ENCODE peak calls at places on chromosomes 5 and 9, in seven cellular contexts. One of them, this sample, is unnamed.
A peak's percentile ranks its signal among the peaks of the same experiment; 100 is the strongest.

GRCh38 chr5:151491059-151491458 is 43.7 kb downstream of the SLC36A1 start:
- DNase-seq in skeletal muscle cell: no peak
- DNase-seq in activated T-cell treated with anti-CD3 and anti-CD28 coated beads, Interleukin-2, amount 50 U/mL, for 72 hours: no peak
- DNase-seq in activated CD4-positive, alpha-beta T cell treated with anti-CD3 and anti-CD28 coated beads, Interleukin-2, amount 50 U/mL, for 1 hour: no peak
- DNase-seq in fibroblast of the conjunctiva: no peak
- DNase-seq in stimulated activated CD4-positive, alpha-beta T cell treated with anti-CD3 and anti-CD28 coated beads, Interleukin-2, amount 100 ng/mL, for 24 hours: no peak
- DNase-seq in NCI-H69: no peak
- DNase-seq in this sample: no peak

GRCh38 chr9:78898239-78898638 is 601.3 kb downstream of the PSAT1 start:
- DNase-seq in skeletal muscle cell: no peak
- DNase-seq in NCI-H69: no peak
- DNase-seq in activated CD4-positive, alpha-beta T cell treated with anti-CD3 and anti-CD28 coated beads, Interleukin-2, amount 50 U/mL, for 1 hour: no peak
- DNase-seq in stimulated activated CD4-positive, alpha-beta T cell treated with anti-CD3 and anti-CD28 coated beads, Interleukin-2, amount 100 ng/mL, for 24 hours: no peak
- DNase-seq in fibroblast of the conjunctiva: no peak
- DNase-seq in activated T-cell treated with anti-CD3 and anti-CD28 coated beads, Interleukin-2, amount 50 U/mL, for 72 hours: no peak
- DNase-seq in this sample: no peak

GRCh38 chr9:4508246-4508906 is 18.1 kb downstream of the SLC1A1 start:
- DNase-seq in NCI-H69: no peak
- DNase-seq in activated CD4-positive, alpha-beta T cell treated with anti-CD3 and anti-CD28 coated beads, Interleukin-2, amount 50 U/mL, for 1 hour: no peak
- DNase-seq in skeletal muscle cell: no peak
- DNase-seq in fibroblast of the conjunctiva: no peak
- DNase-seq in activated T-cell treated with anti-CD3 and anti-CD28 coated beads, Interleukin-2, amount 50 U/mL, for 72 hours: no peak
- DNase-seq in stimulated activated CD4-positive, alpha-beta T cell treated with anti-CD3 and anti-CD28 coated beads, Interleukin-2, amount 100 ng/mL, for 24 hours: no peak
- DNase-seq in this sample: no peak

GRCh38 chr9:136028760-136029470 is 66.2 kb downstream of the NACC2 start:
- DNase-seq in stimulated activated CD4-positive, alpha-beta T cell treated with anti-CD3 and anti-CD28 coated beads, Interleukin-2, amount 100 ng/mL, for 24 hours: no peak
- DNase-seq in activated T-cell treated with anti-CD3 and anti-CD28 coated beads, Interleukin-2, amount 50 U/mL, for 72 hours: no peak
- DNase-seq in skeletal muscle cell: no peak
- DNase-seq in NCI-H69: no peak
- DNase-seq in activated CD4-positive, alpha-beta T cell treated with anti-CD3 and anti-CD28 coated beads, Interleukin-2, amount 50 U/mL, for 1 hour: no peak
- DNase-seq in fibroblast of the conjunctiva: no peak
- DNase-seq in this sample: no peak

GRCh38 chr9:99873531-99873930 is 32.9 kb upstream of the STX17 start:
- DNase-seq in activated T-cell treated with anti-CD3 and anti-CD28 coated beads, Interleukin-2, amount 50 U/mL, for 72 hours: no peak
- DNase-seq in activated CD4-positive, alpha-beta T cell treated with anti-CD3 and anti-CD28 coated beads, Interleukin-2, amount 50 U/mL, for 1 hour: no peak
- DNase-seq in skeletal muscle cell: peak; percentile 45
- DNase-seq in NCI-H69: no peak
- DNase-seq in fibroblast of the conjunctiva: no peak
- DNase-seq in stimulated activated CD4-positive, alpha-beta T cell treated with anti-CD3 and anti-CD28 coated beads, Interleukin-2, amount 100 ng/mL, for 24 hours: no peak
- DNase-seq in this sample: peak; percentile 50

GRCh38 chr9:136535070-136535469 is 10.8 kb downstream of the NOTCH1 start:
- DNase-seq in stimulated activated CD4-positive, alpha-beta T cell treated with anti-CD3 and anti-CD28 coated beads, Interleukin-2, amount 100 ng/mL, for 24 hours: no peak
- DNase-seq in skeletal muscle cell: no peak
- DNase-seq in fibroblast of the conjunctiva: no peak
- DNase-seq in activated CD4-positive, alpha-beta T cell treated with anti-CD3 and anti-CD28 coated beads, Interleukin-2, amount 50 U/mL, for 1 hour: no peak
- DNase-seq in activated T-cell treated with anti-CD3 and anti-CD28 coated beads, Interleukin-2, amount 50 U/mL, for 72 hours: no peak
- DNase-seq in NCI-H69: no peak
- DNase-seq in this sample: no peak

GRCh38 chr5:138468966-138469539 is 3.8 kb downstream of the EGR1 start:
- DNase-seq in activated CD4-positive, alpha-beta T cell treated with anti-CD3 and anti-CD28 coated beads, Interleukin-2, amount 50 U/mL, for 1 hour: no peak
- DNase-seq in fibroblast of the conjunctiva: no peak
- DNase-seq in skeletal muscle cell: no peak
- DNase-seq in NCI-H69: no peak
- DNase-seq in stimulated activated CD4-positive, alpha-beta T cell treated with anti-CD3 and anti-CD28 coated beads, Interleukin-2, amount 100 ng/mL, for 24 hours: no peak
- DNase-seq in activated T-cell treated with anti-CD3 and anti-CD28 coated beads, Interleukin-2, amount 50 U/mL, for 72 hours: no peak
- DNase-seq in this sample: peak; percentile 58

GRCh38 chr5:124655943-124656459 is 90.4 kb downstream of the ZNF608 start:
- DNase-seq in activated T-cell treated with anti-CD3 and anti-CD28 coated beads, Interleukin-2, amount 50 U/mL, for 72 hours: no peak
- DNase-seq in NCI-H69: peak; percentile 99
- DNase-seq in activated CD4-positive, alpha-beta T cell treated with anti-CD3 and anti-CD28 coated beads, Interleukin-2, amount 50 U/mL, for 1 hour: no peak
- DNase-seq in fibroblast of the conjunctiva: peak; percentile 70
- DNase-seq in skeletal muscle cell: peak; percentile 71
- DNase-seq in stimulated activated CD4-positive, alpha-beta T cell treated with anti-CD3 and anti-CD28 coated beads, Interleukin-2, amount 100 ng/mL, for 24 hours: no peak
- DNase-seq in this sample: peak; percentile 73

GRCh38 chr9:37266630-37267029 is 146.3 kb downstream of the ZCCHC7 start:
- DNase-seq in NCI-H69: no peak
- DNase-seq in stimulated activated CD4-positive, alpha-beta T cell treated with anti-CD3 and anti-CD28 coated beads, Interleukin-2, amount 100 ng/mL, for 24 hours: no peak
- DNase-seq in activated T-cell treated with anti-CD3 and anti-CD28 coated beads, Interleukin-2, amount 50 U/mL, for 72 hours: no peak
- DNase-seq in fibroblast of the conjunctiva: no peak
- DNase-seq in skeletal muscle cell: no peak
- DNase-seq in activated CD4-positive, alpha-beta T cell treated with anti-CD3 and anti-CD28 coated beads, Interleukin-2, amount 50 U/mL, for 1 hour: no peak
- DNase-seq in this sample: no peak

GRCh38 chr5:113371788-113372196 is 63.0 kb downstream of the TSSK1B start:
- DNase-seq in stimulated activated CD4-positive, alpha-beta T cell treated with anti-CD3 and anti-CD28 coated beads, Interleukin-2, amount 100 ng/mL, for 24 hours: no peak
- DNase-seq in activated CD4-positive, alpha-beta T cell treated with anti-CD3 and anti-CD28 coated beads, Interleukin-2, amount 50 U/mL, for 1 hour: no peak
- DNase-seq in NCI-H69: peak; percentile 12
- DNase-seq in activated T-cell treated with anti-CD3 and anti-CD28 coated beads, Interleukin-2, amount 50 U/mL, for 72 hours: no peak
- DNase-seq in fibroblast of the conjunctiva: no peak
- DNase-seq in skeletal muscle cell: no peak
- DNase-seq in this sample: no peak

GRCh38 chr5:72653586-72653985 is 146.4 kb upstream of the ZNF366 start:
- DNase-seq in fibroblast of the conjunctiva: no peak
- DNase-seq in activated T-cell treated with anti-CD3 and anti-CD28 coated beads, Interleukin-2, amount 50 U/mL, for 72 hours: no peak
- DNase-seq in NCI-H69: no peak
- DNase-seq in stimulated activated CD4-positive, alpha-beta T cell treated with anti-CD3 and anti-CD28 coated beads, Interleukin-2, amount 100 ng/mL, for 24 hours: no peak
- DNase-seq in activated CD4-positive, alpha-beta T cell treated with anti-CD3 and anti-CD28 coated beads, Interleukin-2, amount 50 U/mL, for 1 hour: no peak
- DNase-seq in skeletal muscle cell: no peak
- DNase-seq in this sample: no peak

GRCh38 chr5:153959134-153959957 is 79.4 kb downstream of the FAM114A2 start:
- DNase-seq in activated CD4-positive, alpha-beta T cell treated with anti-CD3 and anti-CD28 coated beads, Interleukin-2, amount 50 U/mL, for 1 hour: no peak
- DNase-seq in fibroblast of the conjunctiva: no peak
- DNase-seq in activated T-cell treated with anti-CD3 and anti-CD28 coated beads, Interleukin-2, amount 50 U/mL, for 72 hours: no peak
- DNase-seq in NCI-H69: no peak
- DNase-seq in stimulated activated CD4-positive, alpha-beta T cell treated with anti-CD3 and anti-CD28 coated beads, Interleukin-2, amount 100 ng/mL, for 24 hours: no peak
- DNase-seq in skeletal muscle cell: no peak
- DNase-seq in this sample: peak; percentile 10

GRCh38 chr9:114181583-114182409 is 26.5 kb downstream of the COL27A1 start:
- DNase-seq in activated T-cell treated with anti-CD3 and anti-CD28 coated beads, Interleukin-2, amount 50 U/mL, for 72 hours: no peak
- DNase-seq in activated CD4-positive, alpha-beta T cell treated with anti-CD3 and anti-CD28 coated beads, Interleukin-2, amount 50 U/mL, for 1 hour: no peak
- DNase-seq in fibroblast of the conjunctiva: no peak
- DNase-seq in skeletal muscle cell: no peak
- DNase-seq in NCI-H69: no peak
- DNase-seq in stimulated activated CD4-positive, alpha-beta T cell treated with anti-CD3 and anti-CD28 coated beads, Interleukin-2, amount 100 ng/mL, for 24 hours: no peak
- DNase-seq in this sample: no peak

GRCh38 chr9:110066929-110067716 is 140.8 kb downstream of the C9orf152 start:
- DNase-seq in skeletal muscle cell: no peak
- DNase-seq in stimulated activated CD4-positive, alpha-beta T cell treated with anti-CD3 and anti-CD28 coated beads, Interleukin-2, amount 100 ng/mL, for 24 hours: no peak
- DNase-seq in fibroblast of the conjunctiva: no peak
- DNase-seq in activated CD4-positive, alpha-beta T cell treated with anti-CD3 and anti-CD28 coated beads, Interleukin-2, amount 50 U/mL, for 1 hour: no peak
- DNase-seq in activated T-cell treated with anti-CD3 and anti-CD28 coated beads, Interleukin-2, amount 50 U/mL, for 72 hours: no peak
- DNase-seq in NCI-H69: no peak
- DNase-seq in this sample: no peak

GRCh38 chr5:45765561-45765960 is 69.4 kb upstream of the HCN1 start:
- DNase-seq in stimulated activated CD4-positive, alpha-beta T cell treated with anti-CD3 and anti-CD28 coated beads, Interleukin-2, amount 100 ng/mL, for 24 hours: no peak
- DNase-seq in skeletal muscle cell: no peak
- DNase-seq in fibroblast of the conjunctiva: no peak
- DNase-seq in activated CD4-positive, alpha-beta T cell treated with anti-CD3 and anti-CD28 coated beads, Interleukin-2, amount 50 U/mL, for 1 hour: no peak
- DNase-seq in NCI-H69: no peak
- DNase-seq in activated T-cell treated with anti-CD3 and anti-CD28 coated beads, Interleukin-2, amount 50 U/mL, for 72 hours: no peak
- DNase-seq in this sample: no peak

GRCh38 chr5:1897816-1898450 is 15.2 kb upstream of the IRX4 start:
- DNase-seq in NCI-H69: no peak
- DNase-seq in stimulated activated CD4-positive, alpha-beta T cell treated with anti-CD3 and anti-CD28 coated beads, Interleukin-2, amount 100 ng/mL, for 24 hours: no peak
- DNase-seq in fibroblast of the conjunctiva: no peak
- DNase-seq in activated T-cell treated with anti-CD3 and anti-CD28 coated beads, Interleukin-2, amount 50 U/mL, for 72 hours: no peak
- DNase-seq in skeletal muscle cell: no peak
- DNase-seq in activated CD4-positive, alpha-beta T cell treated with anti-CD3 and anti-CD28 coated beads, Interleukin-2, amount 50 U/mL, for 1 hour: no peak
- DNase-seq in this sample: no peak

GRCh38 chr5:43010956-43011355 is 29.2 kb downstream of the ANXA2R start:
- DNase-seq in activated CD4-positive, alpha-beta T cell treated with anti-CD3 and anti-CD28 coated beads, Interleukin-2, amount 50 U/mL, for 1 hour: no peak
- DNase-seq in skeletal muscle cell: no peak
- DNase-seq in fibroblast of the conjunctiva: no peak
- DNase-seq in stimulated activated CD4-positive, alpha-beta T cell treated with anti-CD3 and anti-CD28 coated beads, Interleukin-2, amount 100 ng/mL, for 24 hours: no peak
- DNase-seq in NCI-H69: peak; percentile 10
- DNase-seq in activated T-cell treated with anti-CD3 and anti-CD28 coated beads, Interleukin-2, amount 50 U/mL, for 72 hours: no peak
- DNase-seq in this sample: no peak

GRCh38 chr5:35488786-35489185 is 128.9 kb upstream of the SPEF2 start:
- DNase-seq in activated T-cell treated with anti-CD3 and anti-CD28 coated beads, Interleukin-2, amount 50 U/mL, for 72 hours: no peak
- DNase-seq in NCI-H69: no peak
- DNase-seq in fibroblast of the conjunctiva: no peak
- DNase-seq in stimulated activated CD4-positive, alpha-beta T cell treated with anti-CD3 and anti-CD28 coated beads, Interleukin-2, amount 100 ng/mL, for 24 hours: no peak
- DNase-seq in activated CD4-positive, alpha-beta T cell treated with anti-CD3 and anti-CD28 coated beads, Interleukin-2, amount 50 U/mL, for 1 hour: no peak
- DNase-seq in skeletal muscle cell: no peak
- DNase-seq in this sample: no peak

GRCh38 chr5:81409361-81409760 is 15.4 kb upstream of the ACOT12 start:
- DNase-seq in fibroblast of the conjunctiva: no peak
- DNase-seq in NCI-H69: no peak
- DNase-seq in skeletal muscle cell: no peak
- DNase-seq in activated CD4-positive, alpha-beta T cell treated with anti-CD3 and anti-CD28 coated beads, Interleukin-2, amount 50 U/mL, for 1 hour: no peak
- DNase-seq in activated T-cell treated with anti-CD3 and anti-CD28 coated beads, Interleukin-2, amount 50 U/mL, for 72 hours: no peak
- DNase-seq in stimulated activated CD4-positive, alpha-beta T cell treated with anti-CD3 and anti-CD28 coated beads, Interleukin-2, amount 100 ng/mL, for 24 hours: no peak
- DNase-seq in this sample: no peak

GRCh38 chr5:141479776-141480175 is 4.0 kb downstream of the PCDHGC3 start:
- DNase-seq in NCI-H69: no peak
- DNase-seq in activated CD4-positive, alpha-beta T cell treated with anti-CD3 and anti-CD28 coated beads, Interleukin-2, amount 50 U/mL, for 1 hour: no peak
- DNase-seq in fibroblast of the conjunctiva: no peak
- DNase-seq in skeletal muscle cell: no peak
- DNase-seq in activated T-cell treated with anti-CD3 and anti-CD28 coated beads, Interleukin-2, amount 50 U/mL, for 72 hours: no peak
- DNase-seq in stimulated activated CD4-positive, alpha-beta T cell treated with anti-CD3 and anti-CD28 coated beads, Interleukin-2, amount 100 ng/mL, for 24 hours: no peak
- DNase-seq in this sample: no peak

GRCh38 chr9:91809581-91810285 is 140.3 kb downstream of the ROR2 start:
- DNase-seq in stimulated activated CD4-positive, alpha-beta T cell treated with anti-CD3 and anti-CD28 coated beads, Interleukin-2, amount 100 ng/mL, for 24 hours: no peak
- DNase-seq in skeletal muscle cell: no peak
- DNase-seq in activated CD4-positive, alpha-beta T cell treated with anti-CD3 and anti-CD28 coated beads, Interleukin-2, amount 50 U/mL, for 1 hour: no peak
- DNase-seq in activated T-cell treated with anti-CD3 and anti-CD28 coated beads, Interleukin-2, amount 50 U/mL, for 72 hours: no peak
- DNase-seq in NCI-H69: no peak
- DNase-seq in fibroblast of the conjunctiva: no peak
- DNase-seq in this sample: no peak

GRCh38 chr9:21381752-21382339 is 3.4 kb downstream of the IFNA2 start:
- DNase-seq in activated T-cell treated with anti-CD3 and anti-CD28 coated beads, Interleukin-2, amount 50 U/mL, for 72 hours: peak; percentile 10
- DNase-seq in skeletal muscle cell: no peak
- DNase-seq in stimulated activated CD4-positive, alpha-beta T cell treated with anti-CD3 and anti-CD28 coated beads, Interleukin-2, amount 100 ng/mL, for 24 hours: no peak
- DNase-seq in activated CD4-positive, alpha-beta T cell treated with anti-CD3 and anti-CD28 coated beads, Interleukin-2, amount 50 U/mL, for 1 hour: no peak
- DNase-seq in fibroblast of the conjunctiva: no peak
- DNase-seq in NCI-H69: peak; percentile 37
- DNase-seq in this sample: no peak

GRCh38 chr9:33623658-33624586 is 99.9 kb downstream of the ANKRD18B start:
- DNase-seq in stimulated activated CD4-positive, alpha-beta T cell treated with anti-CD3 and anti-CD28 coated beads, Interleukin-2, amount 100 ng/mL, for 24 hours: peak; percentile 72
- DNase-seq in skeletal muscle cell: no peak
- DNase-seq in activated T-cell treated with anti-CD3 and anti-CD28 coated beads, Interleukin-2, amount 50 U/mL, for 72 hours: peak; percentile 66
- DNase-seq in activated CD4-positive, alpha-beta T cell treated with anti-CD3 and anti-CD28 coated beads, Interleukin-2, amount 50 U/mL, for 1 hour: peak; percentile 63
- DNase-seq in NCI-H69: peak; percentile 91
- DNase-seq in fibroblast of the conjunctiva: peak; percentile 50
- DNase-seq in this sample: peak; percentile 20

This sample was measured in amniotic stem cell.